ENCODE peak calls at places on chromosomes 12 and 14, in four cellular contexts. One of them, this sample, is unnamed.

GRCh38 chr12:59166457-59166856 is 246.2 kb upstream of the LRIG3 start:
- DNase-seq in omental fat pad: no peak
- DNase-seq in HFFc6: no peak
- DNase-seq in A549: no peak
- DNase-seq in this sample: no peak

GRCh38 chr14:51228890-51229289 is 11.2 kb upstream of the TMX1 start:
- DNase-seq in HFFc6: no peak
- DNase-seq in A549: no peak
- DNase-seq in omental fat pad: no peak
- DNase-seq in this sample: no peak

GRCh38 chr14:92456215-92457017 is 57.2 kb upstream of the RIN3 start:
- DNase-seq in HFFc6: peak; percentile 65
- DNase-seq in A549: peak; percentile 79
- DNase-seq in omental fat pad: no peak
- DNase-seq in this sample: no peak

GRCh38 chr12:57008113-57008687 is 1.9 kb upstream of the ZBTB39 start:
- DNase-seq in omental fat pad: no peak
- DNase-seq in A549: peak; percentile 79
- DNase-seq in HFFc6: peak; percentile 71
- DNase-seq in this sample: no peak

GRCh38 chr12:11727133-11727664 is 77.7 kb downstream of the ETV6 start:
- DNase-seq in A549: no peak
- DNase-seq in omental fat pad: no peak
- DNase-seq in HFFc6: no peak
- DNase-seq in this sample: no peak

GRCh38 chr12:1852076-1852475 is 31.7 kb downstream of the LRTM2 start:
- DNase-seq in A549: no peak
- DNase-seq in HFFc6: no peak
- DNase-seq in omental fat pad: no peak
- DNase-seq in this sample: no peak

GRCh38 chr14:89912667-89913211 is 41.8 kb downstream of the EFCAB11 start:
- DNase-seq in A549: peak; percentile 87
- DNase-seq in HFFc6: peak; percentile 100
- DNase-seq in omental fat pad: no peak
- DNase-seq in this sample: no peak

GRCh38 chr12:116863275-116863767 is 17.9 kb downstream of the HRK start:
- DNase-seq in HFFc6: peak; percentile 21
- DNase-seq in A549: peak; percentile 65
- DNase-seq in omental fat pad: no peak
- DNase-seq in this sample: no peak

GRCh38 chr14:68893566-68893965 is 85.5 kb downstream of the ACTN1 start:
- DNase-seq in A549: no peak
- DNase-seq in HFFc6: no peak
- DNase-seq in omental fat pad: no peak
- DNase-seq in this sample: no peak

GRCh38 chr12:113932411-113933196 is 33.5 kb downstream of the RBM19 start:
- DNase-seq in omental fat pad: no peak
- DNase-seq in A549: no peak
- DNase-seq in HFFc6: no peak
- DNase-seq in this sample: peak; percentile 41

GRCh38 chr14:63992858-63993257 is 140.1 kb downstream of the SYNE2 start:
- DNase-seq in omental fat pad: no peak
- DNase-seq in A549: no peak
- DNase-seq in HFFc6: no peak
- DNase-seq in this sample: no peak

GRCh38 chr12:54341901-54342300 is 17.0 kb downstream of the COPZ1 start:
- DNase-seq in A549: no peak
- DNase-seq in HFFc6: no peak
- DNase-seq in omental fat pad: no peak
- DNase-seq in this sample: no peak

GRCh38 chr12:53052419-53053222 is 2.8 kb downstream of the TNS2 start:
- DNase-seq in omental fat pad: no peak
- DNase-seq in HFFc6: peak; percentile 53
- DNase-seq in A549: peak; percentile 77
- DNase-seq in this sample: no peak

GRCh38 chr14:53542692-53543091 is 389.6 kb upstream of the DDHD1 start:
- DNase-seq in HFFc6: peak; percentile 12
- DNase-seq in A549: peak; percentile 47
- DNase-seq in omental fat pad: no peak
- DNase-seq in this sample: no peak

GRCh38 chr12:88624911-88625310 is 44.6 kb upstream of the KITLG start:
- DNase-seq in omental fat pad: no peak
- DNase-seq in A549: no peak
- DNase-seq in HFFc6: peak; percentile 39
- DNase-seq in this sample: no peak

GRCh38 chr12:61355105-61355504 is 905.1 kb upstream of the USP15 start:
- DNase-seq in HFFc6: no peak
- DNase-seq in omental fat pad: no peak
- DNase-seq in A549: no peak
- DNase-seq in this sample: no peak

GRCh38 chr12:9039397-9039977 is 50.1 kb downstream of the KLRG1 start:
- DNase-seq in HFFc6: peak; percentile 62
- DNase-seq in A549: peak; percentile 58
- DNase-seq in omental fat pad: no peak
- DNase-seq in this sample: peak; percentile 53

GRCh38 chr12:132190834-132191500 is 46.7 kb downstream of the NOC4L start:
- DNase-seq in omental fat pad: no peak
- DNase-seq in A549: no peak
- DNase-seq in HFFc6: no peak
- DNase-seq in this sample: no peak

DNA sequence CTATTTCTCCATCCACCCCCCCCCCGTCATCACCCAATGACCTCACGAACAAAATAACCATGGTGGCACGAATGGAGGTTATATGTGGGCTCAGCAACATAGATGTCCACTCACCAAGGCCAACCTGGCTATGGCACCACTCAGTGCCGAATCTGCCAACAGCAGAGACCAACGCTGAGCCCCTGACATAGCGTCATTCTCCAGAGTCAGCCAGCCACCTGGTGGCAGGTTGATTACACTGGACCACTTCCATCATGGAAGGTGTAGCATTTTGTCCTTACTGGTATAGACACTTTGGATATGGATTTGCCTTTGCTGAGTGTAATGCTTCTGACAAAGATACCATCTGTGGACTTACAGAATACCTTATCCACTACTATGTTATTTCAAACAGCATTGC is 24.2 kb upstream of the DYRK2 start:
- DNase-seq in A549: no peak
- DNase-seq in HFFc6: no peak
- DNase-seq in omental fat pad: no peak
- DNase-seq in this sample: no peak
- TF ChIP-seq CTCF in A549: no peak
- TF ChIP-seq CTCF in HFFc6: no peak
- TF ChIP-seq CTCF in omental fat pad: no peak
- TF ChIP-seq CTCF in this sample: peak; percentile 3

GRCh38 chr14:30974628-30975027 is 50.8 kb upstream of the AP4S1 start:
- DNase-seq in A549: peak; percentile 42
- DNase-seq in HFFc6: peak; percentile 29
- DNase-seq in omental fat pad: no peak
- DNase-seq in this sample: no peak
- TF ChIP-seq CTCF in A549: no peak
- TF ChIP-seq CTCF in HFFc6: no peak
- TF ChIP-seq CTCF in omental fat pad: no peak
- TF ChIP-seq CTCF in this sample: no peak

GRCh38 chr12:34626363-34627157 is 604.3 kb downstream of the ALG10 start:
- DNase-seq in omental fat pad: no peak
- DNase-seq in HFFc6: no peak
- DNase-seq in A549: no peak
- DNase-seq in this sample: no peak

DNA sequence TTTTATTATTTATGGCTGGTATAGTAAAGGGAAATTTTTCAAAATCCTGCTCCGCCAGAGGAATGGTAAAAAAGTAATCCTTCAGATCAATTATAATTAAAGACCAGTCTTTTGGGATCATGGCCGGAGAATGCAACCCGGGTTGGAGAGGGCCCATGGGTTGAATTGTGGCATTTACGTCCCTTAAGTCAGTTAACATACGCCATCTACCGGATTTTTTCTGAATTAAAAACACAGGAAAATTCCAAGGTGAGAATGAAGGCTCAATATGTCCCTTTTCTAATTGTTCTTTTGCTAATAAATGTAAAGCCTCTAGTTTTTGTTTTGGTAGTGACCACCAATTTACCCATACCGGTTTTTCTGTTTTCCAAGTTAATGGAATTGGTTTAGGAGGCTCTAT is 602.8 kb downstream of the ALG10 start:
- DNase-seq in A549: peak; percentile 42
- DNase-seq in omental fat pad: no peak
- DNase-seq in HFFc6: no peak
- DNase-seq in this sample: no peak
- TF ChIP-seq CTCF in A549: peak; percentile 53
- TF ChIP-seq CTCF in omental fat pad: no peak
- TF ChIP-seq CTCF in HFFc6: peak; percentile 76
- TF ChIP-seq CTCF in this sample: peak; percentile 33

GRCh38 chr12:68870443-68870842 is 62.5 kb downstream of the MDM2 start:
- DNase-seq in HFFc6: no peak
- DNase-seq in omental fat pad: no peak
- DNase-seq in A549: no peak
- DNase-seq in this sample: no peak

GRCh38 chr12:68870011-68870410 is 62.0 kb downstream of the MDM2 start:
- DNase-seq in omental fat pad: no peak
- DNase-seq in A549: no peak
- DNase-seq in HFFc6: no peak
- DNase-seq in this sample: no peak

GRCh38 chr12:68873316-68873715 is 59.7 kb downstream of the CPM start:
- DNase-seq in A549: no peak
- DNase-seq in omental fat pad: no peak
- DNase-seq in HFFc6: no peak
- DNase-seq in this sample: no peak

GRCh38 chr12:68871396-68871795 is 61.6 kb downstream of the CPM start:
- DNase-seq in HFFc6: no peak
- DNase-seq in omental fat pad: no peak
- DNase-seq in A549: no peak
- DNase-seq in this sample: no peak

GRCh38 chr12:68871899-68872298 is 61.1 kb downstream of the CPM start:
- DNase-seq in A549: peak; percentile 47
- DNase-seq in omental fat pad: no peak
- DNase-seq in HFFc6: no peak
- DNase-seq in this sample: no peak
- TF ChIP-seq CTCF in A549: peak; percentile 32
- TF ChIP-seq CTCF in omental fat pad: no peak
- TF ChIP-seq CTCF in HFFc6: peak; percentile 60
- TF ChIP-seq CTCF in this sample: peak; percentile 33

DNA sequence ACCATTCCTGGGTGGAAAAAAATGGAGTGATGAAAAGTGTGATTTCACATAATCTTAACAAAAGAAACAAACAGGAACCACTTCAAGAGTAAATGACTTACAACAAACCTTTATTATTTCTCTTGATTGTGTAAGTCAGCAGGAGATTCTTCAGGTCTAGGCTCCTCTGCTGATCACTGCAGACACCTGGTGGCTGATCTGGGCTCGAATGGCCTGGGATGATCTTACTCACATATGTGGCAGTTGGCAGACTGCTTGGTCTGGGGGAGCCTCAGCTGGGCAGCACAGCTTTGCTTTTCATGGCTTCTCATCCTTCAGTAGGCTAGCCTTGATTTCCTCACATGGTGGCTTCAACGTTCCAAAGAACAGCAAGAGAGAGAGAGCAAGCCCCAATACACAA is 215.4 kb upstream of the PRICKLE1 start:
- DNase-seq in HFFc6: no peak
- DNase-seq in A549: no peak
- DNase-seq in omental fat pad: no peak
- DNase-seq in this sample: no peak
- TF ChIP-seq CTCF in HFFc6: no peak
- TF ChIP-seq CTCF in A549: no peak
- TF ChIP-seq CTCF in omental fat pad: no peak
- TF ChIP-seq CTCF in this sample: no peak

DNA sequence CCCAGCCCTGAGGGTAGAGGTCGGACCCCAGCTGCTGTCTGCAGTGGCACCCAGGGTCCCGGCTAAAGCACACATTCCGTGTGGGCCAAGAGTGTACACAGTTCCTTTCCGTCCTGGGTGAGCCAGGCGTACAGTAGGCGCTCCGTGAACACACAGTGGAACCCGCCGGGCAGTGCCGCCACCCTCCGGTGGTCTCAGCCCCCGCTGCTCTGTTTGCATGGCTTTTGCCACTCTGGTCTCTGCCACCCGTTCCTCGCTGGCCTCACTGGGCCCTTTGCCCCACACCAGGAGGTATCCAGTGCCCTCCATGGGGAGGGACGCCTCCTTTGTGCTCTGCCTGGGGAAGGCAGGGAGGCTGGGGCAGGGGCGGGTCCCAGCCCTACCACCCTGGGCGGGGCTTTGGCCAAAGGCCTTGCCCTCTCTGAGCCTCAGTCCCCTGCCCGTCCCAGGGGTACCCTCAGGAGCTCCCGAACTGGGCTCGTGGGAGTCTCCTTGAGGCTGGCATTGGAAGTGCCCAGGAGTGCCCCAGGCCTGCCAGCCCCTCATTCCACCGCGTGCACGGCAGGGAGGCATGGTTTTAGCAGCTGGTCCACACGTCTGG is 13.0 kb downstream of the TRMT61A start:
- DNase-seq in omental fat pad: no peak
- DNase-seq in HFFc6: no peak
- DNase-seq in A549: no peak
- DNase-seq in this sample: no peak
- TF ChIP-seq CTCF in omental fat pad: no peak
- TF ChIP-seq CTCF in HFFc6: peak; percentile 18
- TF ChIP-seq CTCF in A549: no peak
- TF ChIP-seq CTCF in this sample: no peak

GRCh38 chr14:93804654-93805053 is 16.4 kb upstream of the PRIMA1 start:
- DNase-seq in HFFc6: no peak
- DNase-seq in A549: no peak
- DNase-seq in omental fat pad: no peak
- DNase-seq in this sample: no peak
- TF ChIP-seq CTCF in HFFc6: no peak
- TF ChIP-seq CTCF in A549: no peak
- TF ChIP-seq CTCF in omental fat pad: no peak
- TF ChIP-seq CTCF in this sample: no peak

DNA sequence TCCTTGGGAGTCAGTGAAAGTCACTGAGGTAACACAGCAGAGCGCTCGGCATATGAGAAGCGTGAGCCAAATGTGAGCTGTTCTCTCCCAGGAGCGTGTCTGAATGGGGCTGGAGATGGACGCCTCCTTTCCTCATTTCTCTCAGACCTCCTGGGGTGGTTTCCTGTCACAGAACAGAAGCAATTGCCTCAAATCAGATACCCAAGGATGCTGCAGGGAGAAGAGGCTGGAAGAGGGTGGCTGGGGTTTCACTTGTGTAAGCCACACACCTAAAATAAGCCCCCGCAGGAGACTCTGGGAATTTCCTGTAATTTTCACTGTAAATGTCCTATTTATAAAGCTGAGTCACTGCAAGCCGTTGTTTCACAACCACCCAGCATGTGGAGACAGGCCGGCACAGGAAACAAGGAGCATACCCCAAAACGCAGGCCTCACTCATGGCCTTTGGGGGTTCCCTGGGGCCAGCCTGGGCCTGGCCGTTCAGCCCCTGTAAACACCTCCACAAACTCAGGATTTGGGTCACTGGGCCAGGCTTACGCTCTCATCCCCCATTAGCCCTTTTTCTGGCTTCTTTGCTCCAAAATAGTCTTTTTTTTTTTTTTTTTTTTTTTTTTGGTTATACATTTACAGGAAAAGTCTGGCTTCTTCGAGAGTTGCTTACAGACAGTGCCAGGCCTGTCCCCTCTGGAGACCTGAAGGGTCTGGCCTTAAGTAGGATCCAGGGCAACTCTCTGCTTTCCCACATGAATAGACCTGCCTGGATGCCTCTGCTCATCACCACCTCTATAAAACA is 55.3 kb downstream of the VCPKMT start:
- DNase-seq in omental fat pad: peak; percentile 63
- DNase-seq in A549: peak; percentile 86
- DNase-seq in HFFc6: peak; percentile 91
- DNase-seq in this sample: no peak
- TF ChIP-seq CTCF in omental fat pad: no peak
- TF ChIP-seq CTCF in A549: no peak
- TF ChIP-seq CTCF in HFFc6: peak; percentile 62
- TF ChIP-seq CTCF in this sample: no peak

GRCh38 chr12:106118-106561 is 39.6 kb downstream of the IQSEC3 start:
- DNase-seq in HFFc6: no peak
- DNase-seq in A549: peak; percentile 25
- DNase-seq in omental fat pad: no peak
- DNase-seq in this sample: no peak
- TF ChIP-seq CTCF in HFFc6: peak; percentile 48
- TF ChIP-seq CTCF in A549: no peak
- TF ChIP-seq CTCF in omental fat pad: no peak
- TF ChIP-seq CTCF in this sample: no peak

This sample was measured in D721Med.